ENCODE peak calls at places on chromosome 1, in six cellular contexts. R is IMR-90, D is brain microvascular endothelial cell, E is epithelial cell of proximal tubule, J is epithelial cell of esophagus, T is A549. P is an unnamed sample.

GRCh38 chr1:44881011-44881632 is 38.1 kb upstream of the PTCH2 start:
- DNase-seq in R (peak), D (peak), E (peak), J (peak), T (no peak), P (peak)

GRCh38 chr1:212916395-212917133 is 33.8 kb upstream of the VASH2 start:
- DNase-seq in R (peak), D (no peak), E (no peak), J (peak), T (no peak), P (no peak)

GRCh38 chr1:84377480-84378095 is 20.7 kb upstream of the DNASE2B start:
- DNase-seq in R (peak), D (peak), E (no peak), J (peak), T (no peak), P (peak)

GRCh38 chr1:46181343-46182260 is 5.3 kb upstream of the P3R3URF start:
- DNase-seq in R (peak), D (peak), E (no peak), J (peak), T (no peak), P (no peak)

GRCh38 chr1:154304664-154305337 is 16.1 kb upstream of the AQP10 start:
- DNase-seq in R (no peak), D (no peak), E (no peak), J (peak), T (no peak), P (no peak)

GRCh38 chr1:99643021-99643779 is 2.7 kb upstream of the PALMD start:
- DNase-seq in R (peak), D (peak), E (peak), J (peak), T (no peak), P (no peak)

GRCh38 chr1:45003741-45004140 is 7.4 kb downstream of the HECTD3 start:
- DNase-seq in R (no peak), D (no peak), E (no peak), J (no peak), T (no peak), P (no peak)

GRCh38 chr1:221149111-221149510 is 269.9 kb downstream of the HLX start:
- DNase-seq in R (peak), D (no peak), E (no peak), J (peak), T (no peak), P (no peak)

GRCh38 chr1:22808846-22809501 is 98.3 kb downstream of the EPHB2 start:
- DNase-seq in R (peak), D (peak), E (no peak), J (peak), T (no peak), P (peak)

GRCh38 chr1:108598340-108598739 is 38.4 kb downstream of the EEIG2 start:
- DNase-seq in R (peak), D (no peak), E (no peak), J (no peak), T (no peak), P (no peak)

GRCh38 chr1:224704409-224704735 is 88.3 kb downstream of the CNIH3 start:
- DNase-seq in R (no peak), D (no peak), E (no peak), J (no peak), T (no peak), P (no peak)

GRCh38 chr1:224697888-224698450 is 81.9 kb downstream of the CNIH3 start:
- DNase-seq in R (no peak), D (no peak), E (no peak), J (no peak), T (no peak), P (no peak)

GRCh38 chr1:224696891-224697765 is 81.0 kb downstream of the CNIH3 start:
- DNase-seq in R (peak), D (peak), E (peak), J (peak), T (no peak), P (peak)

GRCh38 chr1:224703702-224704408 is 87.7 kb downstream of the CNIH3 start:
- DNase-seq in R (no peak), D (no peak), E (no peak), J (peak), T (no peak), P (no peak)

DNA sequence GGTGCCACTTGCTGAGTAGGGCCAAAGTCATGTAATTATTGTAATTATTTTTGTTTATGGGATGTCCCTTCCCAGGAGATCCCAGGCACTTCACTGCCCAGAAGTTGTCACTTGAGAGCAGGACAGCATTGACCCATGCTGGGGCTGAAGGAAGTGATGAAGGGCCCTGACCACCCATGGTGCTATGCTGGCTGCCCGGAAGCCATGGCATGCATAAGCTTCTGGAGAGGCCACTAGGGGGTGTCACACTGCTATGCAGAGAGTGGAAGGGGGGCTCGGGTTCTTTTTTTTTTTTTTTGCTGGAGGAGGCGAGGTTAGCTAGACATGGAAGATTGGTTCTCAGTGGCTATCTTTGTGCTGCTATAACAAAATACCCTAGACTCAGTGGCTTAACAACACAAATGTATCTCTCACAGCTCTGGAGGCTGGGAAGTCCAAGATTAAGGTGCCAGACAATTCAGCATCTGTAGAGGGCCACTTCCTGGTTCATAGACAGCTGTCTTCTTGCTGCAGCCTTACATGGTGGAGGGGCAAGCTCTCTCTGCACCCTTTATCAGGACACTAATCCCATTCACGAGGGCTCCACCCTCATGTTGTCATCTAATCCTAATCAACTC is 84.9 kb downstream of the CNIH3 start:
- DNase-seq in R (peak), D (no peak), E (no peak), J (peak), T (peak), P (no peak)
- TF ChIP-seq CTCF in R (peak), D (peak), E (peak), J (peak), T (no peak), P (peak)

GRCh38 chr1:223393275-223394214 is at the start of gene CCDC185:
- DNase-seq in R (no peak), D (no peak), E (no peak), J (no peak), T (peak), P (no peak)
- H3K4me3 ChIP-seq in R (peak), D (no peak), E (peak), J (peak), T (peak), P (peak)

DNA sequence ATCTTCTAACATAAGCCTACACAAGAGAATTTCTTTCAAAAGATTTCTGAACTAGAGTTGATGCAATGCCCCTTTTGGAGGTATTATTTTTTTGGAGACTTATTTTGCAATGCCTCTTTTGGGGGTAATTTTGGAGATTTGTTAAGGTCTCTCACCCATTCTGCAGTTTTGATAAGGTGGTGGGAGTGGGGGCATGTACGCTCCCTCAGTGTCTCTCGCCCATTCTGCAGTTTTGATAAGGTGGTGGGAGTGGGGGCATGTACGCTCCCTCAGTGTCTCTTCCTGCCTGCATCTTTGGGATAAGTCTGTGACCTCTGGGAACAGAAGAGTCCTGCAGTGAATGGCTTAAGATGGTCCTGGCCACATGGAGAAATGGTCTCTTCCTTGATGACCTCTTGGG is 312.2 kb downstream of the ZP4 start:
- DNase-seq in R (no peak), D (no peak), E (no peak), J (no peak), T (no peak), P (no peak)
- TF ChIP-seq CTCF in R (no peak), D (no peak), E (no peak), J (no peak), T (no peak), P (no peak)

GRCh38 chr1:78651247-78651646 is 1.6 kb downstream of the IFI44 start:
- DNase-seq in R (peak), D (peak), E (no peak), J (no peak), T (no peak), P (no peak)

GRCh38 chr1:78650114-78650513 is 483 bp downstream of the IFI44 start:
- DNase-seq in R (no peak), D (no peak), E (no peak), J (no peak), T (no peak), P (no peak)

GRCh38 chr1:78647238-78647637 is 2.4 kb upstream of the IFI44 start:
- DNase-seq in R (no peak), D (no peak), E (no peak), J (no peak), T (no peak), P (no peak)

GRCh38 chr1:78652019-78652560 is 2.5 kb downstream of the IFI44 start:
- DNase-seq in R (no peak), D (no peak), E (no peak), J (no peak), T (no peak), P (no peak)

GRCh38 chr1:78649628-78650027 is at the start of gene IFI44:
- DNase-seq in R (peak), D (peak), E (peak), J (peak), T (no peak), P (peak)
- H3K4me3 ChIP-seq in R (peak), D (peak), E (peak), J (no peak), T (no peak), P (peak)

DNA sequence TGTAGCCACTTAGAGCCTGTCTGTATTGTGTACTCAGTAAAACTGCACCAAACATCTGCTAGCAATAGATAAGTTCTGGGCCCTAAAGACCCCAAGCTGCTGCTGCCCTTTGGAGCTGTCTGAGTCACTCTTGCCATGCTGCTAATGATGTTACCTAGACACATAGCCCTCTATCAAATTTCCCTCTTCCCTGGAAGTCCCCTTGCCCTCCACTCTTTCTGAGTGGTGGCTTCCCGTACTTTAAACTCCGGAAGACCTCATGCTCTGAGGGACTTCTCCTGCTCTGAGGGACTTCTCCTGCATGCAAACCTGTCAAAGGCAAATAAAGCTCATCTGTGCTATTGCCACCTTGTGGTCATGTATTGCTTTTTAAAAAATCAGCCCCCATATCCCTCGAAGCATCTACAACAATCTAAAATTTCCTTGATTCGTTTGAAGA is 34.0 kb downstream of the FH start:
- DNase-seq in R (peak), D (peak), E (no peak), J (peak), T (peak), P (no peak)
- TF ChIP-seq CTCF in R (peak), D (peak), E (peak), J (peak), T (peak), P (peak)

GRCh38 chr1:31793086-31793485 is 22.7 kb downstream of the SPOCD1 start:
- DNase-seq in R (no peak), D (no peak), E (no peak), J (no peak), T (no peak), P (no peak)
- H3K4me3 ChIP-seq in R (no peak), D (no peak), E (no peak), J (no peak), T (no peak), P (no peak)

DNA sequence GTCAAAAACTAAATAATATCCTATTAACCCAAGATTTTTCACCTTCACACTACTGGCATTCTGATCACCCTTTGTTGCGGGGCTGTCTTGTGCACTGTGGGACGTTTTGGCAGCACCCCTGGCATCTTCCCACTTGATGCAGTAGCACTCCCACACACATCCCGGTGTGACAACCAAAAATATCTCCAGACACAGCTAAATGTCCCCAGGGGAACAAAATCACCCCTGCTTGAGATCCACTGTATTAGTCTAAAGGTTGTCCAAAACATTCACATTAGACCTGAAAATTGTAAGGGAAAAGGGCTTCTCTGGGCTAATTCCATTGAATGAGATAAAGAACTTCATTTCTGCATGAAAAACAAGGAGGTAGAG is 37.8 kb downstream of the PLEKHO1 start:
- DNase-seq in R (no peak), D (no peak), E (no peak), J (no peak), T (no peak), P (no peak)
- TF ChIP-seq CTCF in R (no peak), D (no peak), E (no peak), J (peak), T (no peak), P (no peak)

GRCh38 chr1:21439345-21439720 is 604 bp upstream of the NBPF3 start:
- DNase-seq in R (no peak), D (no peak), E (no peak), J (no peak), T (no peak), P (no peak)
- H3K4me3 ChIP-seq in R (peak), D (peak), E (peak), J (peak), T (peak), P (peak)

GRCh38 chr1:162538815-162539431 is 22.6 kb upstream of the UAP1 start:
- DNase-seq in R (peak), D (peak), E (no peak), J (peak), T (no peak), P (peak)
- TF ChIP-seq CTCF in R (peak), D (no peak), E (no peak), J (no peak), T (no peak), P (no peak)